ENCODE peak calls at places on chromosomes 7 and 10, in ten cellular contexts. K, X, T, V, N, C, S, A, L and Z are unnamed samples.

GRCh38 chr7:95690367-95690947 is 81.9 kb upstream of the DYNC1I1 start:
- DNase-seq in C (peak), V (peak), L (peak), X (peak), A (peak), S (no peak), K (no peak), N (peak), T (no peak), Z (peak)

GRCh38 chr7:24865994-24866615 is 108.8 kb upstream of the GSDME start:
- DNase-seq in V (no peak), A (no peak), S (no peak), L (no peak), T (no peak), X (no peak), N (peak), K (no peak), C (no peak), Z (no peak)

GRCh38 chr10:116606061-116606483 is 14.7 kb upstream of the PNLIPRP2 start:
- DNase-seq in S (no peak), A (no peak), L (no peak), C (no peak), K (no peak), V (no peak), X (no peak), T (no peak), N (no peak), Z (no peak)

GRCh38 chr10:60149003-60149402 is 240.7 kb downstream of the ANK3 start:
- DNase-seq in V (no peak), A (no peak), S (no peak), C (no peak), T (no peak), N (no peak), L (no peak), X (no peak), K (no peak), Z (no peak)

GRCh38 chr10:100562806-100563293 is 27.1 kb downstream of the HIF1AN start:
- DNase-seq in C (peak), T (no peak), K (no peak), X (peak), V (no peak), N (no peak), S (no peak), L (no peak), A (peak), Z (peak)

GRCh38 chr10:99784025-99784730 is 1.7 kb downstream of the ABCC2 start:
- DNase-seq in N (no peak), X (peak), K (no peak), A (peak), V (no peak), S (no peak), L (no peak), C (no peak), T (no peak), Z (no peak)

GRCh38 chr7:74371381-74372059 is 82.2 kb upstream of the GTF2IRD1 start:
- DNase-seq in S (no peak), A (no peak), K (no peak), V (peak), C (no peak), T (no peak), L (no peak), X (no peak), N (no peak), Z (no peak)

GRCh38 chr7:152050547-152050971 is 25.1 kb downstream of the GALNT11 start:
- DNase-seq in L (no peak), K (no peak), T (no peak), C (no peak), N (peak), X (peak), S (no peak), A (peak), V (no peak), Z (no peak)

GRCh38 chr10:79049931-79050895 is 18.6 kb upstream of the ZMIZ1 start:
- DNase-seq in N (no peak), T (no peak), K (no peak), C (no peak), V (no peak), A (peak), S (no peak), L (no peak), X (no peak), Z (no peak)

GRCh38 chr7:5553298-5553877 is 129.8 kb upstream of the TNRC18 start:
- DNase-seq in T (no peak), N (no peak), S (no peak), X (no peak), C (no peak), V (no peak), L (no peak), K (no peak), A (peak), Z (no peak)

GRCh38 chr7:26167293-26167934 is 15.4 kb downstream of the NFE2L3 start:
- DNase-seq in N (no peak), C (no peak), T (no peak), S (no peak), X (no peak), K (no peak), L (peak), A (no peak), V (no peak), Z (no peak)

GRCh38 chr10:22674215-22674930 is 40.0 kb downstream of the PIP4K2A start:
- DNase-seq in X (no peak), L (no peak), K (no peak), N (no peak), S (no peak), T (no peak), A (peak), V (no peak), C (no peak), Z (no peak)

GRCh38 chr7:73758581-73759138 is 11.4 kb downstream of the CLDN3 start:
- DNase-seq in S (no peak), X (no peak), K (no peak), L (no peak), N (no peak), V (no peak), C (no peak), T (no peak), A (no peak), Z (no peak)

GRCh38 chr7:30422922-30423321 is 55.7 kb downstream of the NOD1 start:
- DNase-seq in N (no peak), X (peak), L (peak), T (no peak), V (no peak), S (no peak), C (no peak), K (no peak), A (peak), Z (no peak)

GRCh38 chr10:74078037-74078436 is 72.6 kb downstream of the AP3M1 start:
- DNase-seq in V (no peak), L (no peak), T (peak), S (no peak), X (peak), N (no peak), K (no peak), C (no peak), A (peak), Z (peak)

GRCh38 chr7:150403376-150404171 is 24.4 kb downstream of the ZNF775 start:
- DNase-seq in N (no peak), L (no peak), A (no peak), V (no peak), X (no peak), K (no peak), S (no peak), C (no peak), T (no peak), Z (no peak)

GRCh38 chr10:15609291-15609690 is 110.4 kb downstream of the ITGA8 start:
- DNase-seq in L (no peak), T (no peak), V (no peak), K (no peak), S (no peak), A (peak), N (no peak), C (no peak), X (no peak), Z (no peak)

GRCh38 chr10:46559231-46559671 is 2.8 kb upstream of the GPRIN2 start:
- DNase-seq in X (no peak), S (no peak), A (no peak), V (no peak), C (no peak), N (no peak), T (no peak), K (no peak), L (no peak), Z (no peak)

GRCh38 chr10:123227706-123228105 is 73.5 kb downstream of the BUB3 start:
- DNase-seq in V (no peak), L (no peak), T (no peak), S (no peak), X (no peak), N (no peak), K (no peak), C (no peak), A (no peak), Z (no peak)

GRCh38 chr10:79979973-79980687 is 31.2 kb upstream of the SFTPD start:
- DNase-seq in N (no peak), K (no peak), V (no peak), L (no peak), S (no peak), A (no peak), X (no peak), C (no peak), T (no peak), Z (no peak)

GRCh38 chr7:78020874-78021249 is 222.3 kb downstream of the PHTF2 start:
- DNase-seq in T (no peak), X (no peak), S (no peak), N (no peak), C (no peak), K (no peak), V (no peak), L (no peak), A (peak), Z (no peak)